ENCODE peak calls at places on chromosome 20, in nine cellular contexts. P is lower lobe of right lung; O is tibial nerve; U is astrocyte; K is CD8-positive, alpha-beta T cell; H is brain microvascular endothelial cell; B is heart left ventricle; Z is ovary; C is left ventricle myocardium inferior. M is an unnamed sample.

GRCh38 chr20:8144282-8145245 is 12.5 kb downstream of the PLCB1 start:
- DNase-seq in H (peak; percentile 92), K (no peak), U (peak; percentile 92), C (no peak), Z (no peak), O (no peak), B (no peak), P (no peak), M (peak; percentile 53)

GRCh38 chr20:32681175-32682084 is 7.7 kb upstream of the C20orf203 start:
- DNase-seq in C (no peak), B (no peak), Z (no peak), U (peak; percentile 13), K (no peak), O (no peak), P (no peak), H (no peak), M (no peak)

GRCh38 chr20:41619360-41620115 is 1.4 kb upstream of the CHD6 start:
- DNase-seq in B (no peak), C (no peak), Z (no peak), U (peak; percentile 14), P (no peak), O (no peak), H (no peak), K (no peak), M (no peak)

GRCh38 chr20:32982617-32983458 is 21.4 kb downstream of the SUN5 start:
- DNase-seq in Z (no peak), B (peak; percentile 71), H (no peak), U (no peak), K (no peak), O (no peak), C (peak; percentile 48), P (no peak), M (no peak)

GRCh38 chr20:17910828-17911294 is 57.7 kb downstream of the SNX5 start:
- DNase-seq in K (no peak), O (no peak), C (peak; percentile 27), U (peak; percentile 93), B (peak; percentile 49), H (peak; percentile 89), Z (no peak), P (no peak), M (peak; percentile 89)

GRCh38 chr20:22575087-22575721 is 9.2 kb downstream of the FOXA2 start:
- DNase-seq in P (no peak), Z (no peak), O (no peak), U (no peak), C (no peak), H (no peak), K (no peak), B (no peak), M (no peak)

GRCh38 chr20:40255368-40255767 is 433.7 kb downstream of the MAFB start:
- DNase-seq in O (no peak), C (no peak), H (no peak), K (no peak), P (no peak), B (no peak), U (no peak), Z (no peak), M (no peak)

GRCh38 chr20:62966212-62967148 is 14.0 kb downstream of the SLC17A9 start:
- DNase-seq in U (no peak), O (no peak), C (no peak), B (no peak), Z (no peak), K (no peak), P (no peak), H (no peak), M (no peak)

GRCh38 chr20:38890497-38890818 is 35.8 kb upstream of the FAM83D start:
- DNase-seq in C (no peak), O (no peak), P (no peak), U (no peak), B (no peak), H (no peak), Z (no peak), K (no peak), M (no peak)

GRCh38 chr20:5402903-5403531 is 86.3 kb upstream of the PROKR2 start:
- DNase-seq in H (peak; percentile 36), P (no peak), B (no peak), C (no peak), Z (no peak), K (no peak), O (no peak), U (no peak), M (no peak)

GRCh38 chr20:43975096-43975768 is 60.6 kb downstream of the TOX2 start:
- DNase-seq in U (peak; percentile 81), Z (no peak), B (no peak), K (no peak), H (peak; percentile 71), C (no peak), O (no peak), P (no peak), M (peak; percentile 56)

GRCh38 chr20:31652917-31653385 is 15.2 kb downstream of the COX4I2 start:
- DNase-seq in B (no peak), C (no peak), K (no peak), H (no peak), O (no peak), P (no peak), Z (no peak), U (peak; percentile 22), M (peak; percentile 39)

GRCh38 chr20:6142348-6142993 is 19.6 kb upstream of the FERMT1 start:
- DNase-seq in Z (no peak), C (no peak), P (no peak), U (peak; percentile 32), O (no peak), K (no peak), H (peak; percentile 59), B (peak; percentile 28), M (no peak)

GRCh38 chr20:62511915-62512610 is 36.3 kb upstream of the GATA5 start:
- DNase-seq in U (no peak), Z (no peak), B (no peak), C (no peak), O (no peak), K (no peak), H (no peak), P (no peak), M (no peak)

DNA sequence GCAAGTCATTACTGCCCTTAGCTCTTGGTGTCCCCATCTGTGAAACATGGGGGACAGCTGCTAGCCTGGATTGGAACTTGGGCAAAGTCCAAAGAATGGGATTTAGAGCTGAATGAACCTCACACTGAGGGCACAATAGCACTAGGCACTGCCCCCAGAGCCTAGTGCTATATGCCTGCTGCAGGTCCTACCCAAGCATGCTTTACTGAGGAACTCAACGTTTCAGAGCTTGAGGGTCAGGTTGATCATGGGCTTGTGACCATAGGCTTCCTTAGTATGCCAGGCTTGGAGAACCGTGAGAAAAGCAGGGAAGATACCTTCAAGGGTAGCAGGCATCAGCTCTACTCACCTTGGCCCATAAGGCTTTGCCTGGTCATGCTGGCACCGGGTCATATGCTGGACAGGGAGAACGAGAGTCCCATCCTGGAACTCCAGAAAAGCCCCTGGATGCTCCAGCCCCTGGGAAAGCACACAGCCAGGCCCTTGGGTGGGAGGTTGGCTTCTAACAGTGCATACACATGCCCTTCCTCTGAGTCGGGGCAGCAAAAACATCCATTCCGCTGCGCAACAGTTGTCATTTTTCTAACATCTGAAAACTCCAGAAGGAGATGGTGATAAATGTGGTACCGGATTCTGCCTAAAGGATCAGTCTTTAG is 29.7 kb downstream of the EIF2S2 start:
- DNase-seq in B (no peak), U (no peak), O (no peak), P (no peak), K (no peak), Z (no peak), C (no peak), H (no peak), M (no peak)
- TF ChIP-seq CTCF in B (no peak), U (no peak), O (no peak), P (no peak), K (no peak), Z (no peak), C (no peak), H (no peak), M (no peak)

GRCh38 chr20:37519508-37520416 is 1.3 kb upstream of the NNAT start:
- DNase-seq in U (no peak), O (no peak), B (peak; percentile 35), Z (no peak), H (peak; percentile 31), C (no peak), P (no peak), K (no peak), M (no peak)

GRCh38 chr20:37523012-37523391 is 2.0 kb downstream of the NNAT start:
- DNase-seq in U (no peak), O (no peak), C (no peak), B (no peak), K (no peak), P (no peak), H (no peak), Z (no peak), M (no peak)

GRCh38 chr20:37520417-37520751 is 666 bp upstream of the NNAT start:
- DNase-seq in P (no peak), O (no peak), U (no peak), C (no peak), B (no peak), H (no peak), Z (no peak), K (peak; percentile 40), M (no peak)

GRCh38 chr20:37522258-37523011 is 1.4 kb downstream of the NNAT start:
- DNase-seq in O (no peak), B (peak; percentile 82), U (peak; percentile 52), K (no peak), P (peak; percentile 82), C (peak; percentile 66), Z (no peak), H (no peak), M (no peak)

DNA sequence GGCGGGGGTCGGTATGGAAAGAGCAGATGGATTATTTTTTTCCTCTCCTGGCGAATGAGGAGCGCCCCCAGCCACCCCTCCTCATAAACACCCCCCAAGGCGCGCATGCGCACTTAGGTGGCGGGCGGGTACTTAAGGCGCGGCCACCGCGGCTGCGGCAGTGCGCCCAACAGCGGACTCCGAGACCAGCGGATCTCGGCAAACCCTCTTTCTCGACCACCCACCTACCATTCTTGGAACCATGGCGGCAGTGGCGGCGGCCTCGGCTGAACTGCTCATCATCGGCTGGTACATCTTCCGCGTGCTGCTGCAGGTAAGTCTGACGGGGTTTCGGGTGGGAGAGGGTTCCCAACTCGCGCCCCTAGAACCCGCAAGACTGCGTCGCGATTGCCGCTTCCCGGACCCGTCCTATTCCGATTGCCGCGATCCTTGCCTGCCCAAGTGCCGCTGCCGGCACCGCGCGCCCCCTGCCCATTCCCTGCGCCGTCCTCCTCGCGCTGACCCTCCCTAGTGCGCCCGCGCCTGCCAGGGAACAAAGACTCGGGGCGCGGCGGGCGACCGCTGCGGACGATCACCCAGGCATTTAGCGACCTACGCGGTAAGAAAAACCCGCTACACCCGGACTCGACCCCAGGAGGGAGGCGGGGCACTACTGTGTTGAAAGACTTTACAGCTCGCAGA is at the start of gene NNAT:
- DNase-seq in K (peak; percentile 47), P (no peak), C (no peak), Z (no peak), U (no peak), H (no peak), B (no peak), O (no peak), M (no peak)
- H3K4me3 ChIP-seq in K (no peak within 1 kb of the TSS), P (peak within 1 kb of the TSS; percentile 38), C (peak within 1 kb of the TSS; percentile 24), Z (peak within 1 kb of the TSS; percentile 22), U (peak within 1 kb of the TSS; percentile 55), H (peak within 1 kb of the TSS; percentile 58), B (peak within 1 kb of the TSS; percentile 26), O (no peak within 1 kb of the TSS), M (no peak within 1 kb of the TSS)

GRCh38 chr20:57134804-57135203 is 131.6 kb downstream of the BMP7 start:
- DNase-seq in O (no peak), H (no peak), B (no peak), K (no peak), Z (no peak), U (no peak), C (no peak), P (no peak), M (no peak)
- H3K27me3 ChIP-seq in O (no peaks in the 10 kb centered on the region), H (no peaks in the 10 kb centered on the region), B (no peaks in the 10 kb centered on the region), K (peaks cover 3% of the 10 kb centered on the region), Z (no peaks in the 10 kb centered on the region), U (peaks cover 14% of the 10 kb centered on the region), C (peaks cover 24% of the 10 kb centered on the region), P (peaks cover 8% of the 10 kb centered on the region), M (peaks cover 3% of the 10 kb centered on the region)

GRCh38 chr20:2086177-2086979 is 15.2 kb upstream of the STK35 start:
- DNase-seq in K (no peak), O (no peak), C (no peak), B (no peak), P (no peak), H (no peak), Z (no peak), U (no peak), M (no peak)
- TF ChIP-seq CTCF in K (no peak), O (no peak), C (peak; percentile 48), B (no peak), P (peak; percentile 10), H (peak; percentile 35), Z (no peak), U (no peak), M (peak; percentile 45)